ENCODE peak calls at places on chromosomes 13 and 19, in nine cellular contexts. H is transverse colon, B is K562, J is stomach, K is A549, Q is esophagus muscularis mucosa, N is H1, L is sigmoid colon, D is ovary. U is an unnamed sample.

GRCh38 chr13:111853766-111854165 is 213.2 kb upstream of the SOX1 start:
- DNase-seq in D (no peak), N (no peak), K (no peak), B (no peak), Q (peak; percentile 91), L (no peak), J (no peak), H (no peak), U (no peak)

GRCh38 chr19:870963-871401 is 11.5 kb downstream of the CFD start:
- DNase-seq in N (no peak), Q (no peak), H (no peak), B (no peak), L (peak; percentile 87), D (no peak), J (no peak), K (peak; percentile 60), U (no peak)

GRCh38 chr19:14118165-14119051 is 846 bp upstream of the PRKACA start:
- DNase-seq in J (peak; percentile 63), K (no peak), Q (peak; percentile 95), N (no peak), H (peak; percentile 73), B (no peak), D (peak; percentile 89), L (peak; percentile 97), U (peak; percentile 81)

GRCh38 chr13:21528616-21529015 is 69.5 kb upstream of the ZDHHC20 start:
- DNase-seq in D (no peak), N (no peak), L (no peak), K (no peak), Q (no peak), B (no peak), J (no peak), H (no peak), U (no peak)

GRCh38 chr19:38649305-38650179 is 2.1 kb downstream of the ACTN4 start:
- DNase-seq in B (no peak), K (peak; percentile 81), Q (no peak), N (no peak), D (no peak), J (peak; percentile 61), H (peak; percentile 86), L (no peak), U (no peak)

GRCh38 chr13:90232291-90232690 is 1115.2 kb upstream of the MIR17HG start:
- DNase-seq in N (no peak), J (no peak), Q (no peak), D (no peak), H (no peak), L (no peak), B (no peak), K (no peak), U (no peak)

GRCh38 chr19:48772503-48772953 is 17.2 kb downstream of the FGF21 start:
- DNase-seq in Q (no peak), D (peak; percentile 44), L (no peak), N (no peak), H (no peak), K (no peak), J (peak; percentile 89), B (no peak), U (no peak)

GRCh38 chr19:1026189-1027019 is at the start of gene CNN2:
- DNase-seq in B (peak; percentile 88), J (peak; percentile 88), N (no peak), H (peak; percentile 87), Q (no peak), D (peak; percentile 84), K (peak; percentile 67), L (peak; percentile 93), U (peak; percentile 61)

GRCh38 chr13:97125810-97126738 is 96.1 kb upstream of the MBNL2 start:
- DNase-seq in K (no peak), D (peak; percentile 55), Q (no peak), J (no peak), N (no peak), B (no peak), L (peak; percentile 78), H (no peak), U (no peak)

GRCh38 chr13:59444210-59444857 is 719.4 kb downstream of the DIAPH3 start:
- DNase-seq in K (no peak), B (no peak), N (no peak), L (no peak), H (no peak), D (no peak), Q (no peak), J (no peak), U (no peak)

GRCh38 chr13:30584332-30584731 is 33.4 kb upstream of the USPL1 start:
- DNase-seq in H (no peak), D (no peak), N (no peak), J (no peak), K (no peak), B (no peak), L (no peak), Q (no peak), U (no peak)

GRCh38 chr19:11539495-11540365 is 1.1 kb downstream of the CNN1 start:
- DNase-seq in Q (no peak), B (peak; percentile 86), K (no peak), J (no peak), L (peak; percentile 91), N (no peak), D (peak; percentile 77), H (peak; percentile 29), U (no peak)

GRCh38 chr13:42964681-42965305 is 27.2 kb downstream of the EPSTI1 start:
- DNase-seq in B (no peak), H (no peak), K (no peak), L (no peak), J (no peak), N (no peak), Q (no peak), D (no peak), U (no peak)

GRCh38 chr19:19304186-19304975 is 15.9 kb downstream of the SUGP1 start:
- DNase-seq in N (no peak), J (no peak), L (no peak), D (no peak), Q (no peak), K (no peak), H (no peak), B (peak; percentile 6), U (no peak)

GRCh38 chr19:47646924-47647323 is 38.0 kb downstream of the BICRA start:
- DNase-seq in K (no peak), H (no peak), N (no peak), L (no peak), J (no peak), Q (no peak), D (no peak), B (no peak), U (no peak)

GRCh38 chr13:51426982-51427381 is 25.9 kb downstream of the INTS6 start:
- DNase-seq in H (no peak), J (no peak), N (no peak), D (no peak), B (no peak), Q (no peak), L (no peak), K (no peak), U (no peak)

GRCh38 chr13:113915012-113915763 is 51.3 kb upstream of the GAS6 start:
- DNase-seq in H (no peak), N (no peak), K (no peak), J (peak; percentile 26), Q (peak; percentile 37), B (no peak), L (no peak), D (no peak), U (no peak)

GRCh38 chr19:4229179-4229931 is at the start of gene EBI3:
- DNase-seq in H (peak; percentile 34), D (no peak), Q (no peak), L (no peak), N (no peak), K (peak; percentile 74), B (peak; percentile 50), J (no peak), U (no peak)

DNA sequence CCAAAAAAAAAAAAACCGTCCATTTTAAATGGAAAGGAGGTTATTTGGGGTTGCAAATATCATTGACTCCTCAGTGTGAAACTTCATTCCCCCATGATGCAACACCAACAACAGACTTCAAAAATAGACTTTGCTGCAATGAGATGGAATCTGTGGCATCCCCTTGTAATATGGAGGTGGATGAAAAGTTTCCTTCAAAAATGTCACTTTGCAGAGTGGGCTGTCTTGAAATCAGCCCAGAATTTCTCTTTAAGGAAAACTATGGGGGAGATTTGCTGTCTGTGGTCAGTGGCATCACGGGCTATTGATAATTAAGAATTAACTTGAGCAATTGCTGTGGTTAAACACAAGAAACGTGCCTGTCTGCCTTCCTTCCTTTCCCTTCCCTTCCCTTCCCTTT is 1.5 kb downstream of the GPR18 start:
- DNase-seq in B (no peak), N (no peak), H (no peak), K (no peak), J (no peak), D (no peak), L (no peak), Q (no peak), U (no peak)
- TF ChIP-seq EP300 in B (no peak), N (no peak), H (no peak), K (no peak), J (no peak), D (no peak), L (no peak), Q (no peak), U (no peak)

GRCh38 chr19:55027472-55028337 is 10.4 kb downstream of the GP6 start:
- DNase-seq in Q (no peak), B (peak; percentile 65), L (no peak), H (no peak), J (no peak), D (no peak), N (no peak), K (peak; percentile 54), U (no peak)
- TF ChIP-seq EP300 in Q (no peak), B (no peak), L (no peak), H (no peak), J (no peak), D (no peak), N (no peak), K (no peak), U (no peak)

GRCh38 chr19:9848761-9849160 is 13.6 kb downstream of the PIN1 start:
- DNase-seq in B (no peak), K (no peak), J (no peak), H (no peak), L (no peak), D (no peak), N (no peak), Q (no peak), U (no peak)

GRCh38 chr19:9848060-9848459 is 12.9 kb downstream of the PIN1 start:
- DNase-seq in H (no peak), D (no peak), L (no peak), N (no peak), J (no peak), K (no peak), B (no peak), Q (no peak), U (no peak)

GRCh38 chr19:9849786-9850185 is 14.7 kb downstream of the PIN1 start:
- DNase-seq in K (no peak), B (no peak), N (no peak), Q (no peak), L (no peak), J (no peak), D (no peak), H (no peak), U (no peak)

GRCh38 chr19:9850235-9850959 is 15.3 kb downstream of the PIN1 start:
- DNase-seq in B (no peak), J (no peak), N (no peak), L (no peak), K (no peak), D (no peak), Q (no peak), H (no peak), U (no peak)

GRCh38 chr19:9847087-9847671 is 12.1 kb downstream of the PIN1 start:
- DNase-seq in Q (peak; percentile 92), H (peak; percentile 28), B (peak; percentile 76), L (peak; percentile 88), K (peak; percentile 70), D (peak; percentile 39), J (peak; percentile 34), N (peak; percentile 51), U (no peak)
- TF ChIP-seq EP300 in Q (no peak), H (no peak), B (no peak), L (no peak), K (no peak), D (no peak), J (no peak), N (no peak), U (no peak)

GRCh38 chr13:77544365-77544764 is 8.9 kb downstream of the SCEL start:
- DNase-seq in Q (peak; percentile 80), H (peak; percentile 8), D (peak; percentile 32), N (no peak), B (no peak), K (no peak), J (peak; percentile 38), L (peak; percentile 73), U (peak; percentile 25)
- TF ChIP-seq EP300 in Q (no peak), H (no peak), D (no peak), N (no peak), B (no peak), K (no peak), J (no peak), L (no peak), U (peak; percentile 13)